ENCODE peak calls at places on chromosomes 12 and 14, in eight cellular contexts. One of them, this sample, is unnamed.

GRCh38 chr12:40921563-40922163 is 229.4 kb downstream of the CNTN1 start:
- DNase-seq in sciatic nerve: no peak
- DNase-seq in cardiac fibroblast: peak; percentile 26
- DNase-seq in stimulated activated CD4-positive, alpha-beta T cell treated with anti-CD3 and anti-CD28 coated beads, Interleukin-1b, Interleukin-23, amount 100 ng/mL, for 24 hours: no peak
- DNase-seq in natural killer cell: no peak
- DNase-seq in GM19239: no peak
- DNase-seq in AG04450: no peak
- DNase-seq in colonic mucosa: no peak
- DNase-seq in this sample: no peak

GRCh38 chr12:70121562-70121961 is 121.7 kb upstream of the CNOT2 start:
- DNase-seq in GM19239: no peak
- DNase-seq in stimulated activated CD4-positive, alpha-beta T cell treated with anti-CD3 and anti-CD28 coated beads, Interleukin-1b, Interleukin-23, amount 100 ng/mL, for 24 hours: no peak
- DNase-seq in natural killer cell: no peak
- DNase-seq in cardiac fibroblast: no peak
- DNase-seq in AG04450: no peak
- DNase-seq in sciatic nerve: no peak
- DNase-seq in colonic mucosa: no peak
- DNase-seq in this sample: no peak

GRCh38 chr12:77299910-77300772 is 234.8 kb upstream of the E2F7 start:
- DNase-seq in stimulated activated CD4-positive, alpha-beta T cell treated with anti-CD3 and anti-CD28 coated beads, Interleukin-1b, Interleukin-23, amount 100 ng/mL, for 24 hours: no peak
- DNase-seq in cardiac fibroblast: peak; percentile 54
- DNase-seq in sciatic nerve: no peak
- DNase-seq in natural killer cell: no peak
- DNase-seq in GM19239: no peak
- DNase-seq in colonic mucosa: no peak
- DNase-seq in AG04450: no peak
- DNase-seq in this sample: no peak

GRCh38 chr12:103839103-103839502 is 1.9 kb downstream of the NT5DC3 start:
- DNase-seq in stimulated activated CD4-positive, alpha-beta T cell treated with anti-CD3 and anti-CD28 coated beads, Interleukin-1b, Interleukin-23, amount 100 ng/mL, for 24 hours: no peak
- DNase-seq in colonic mucosa: no peak
- DNase-seq in AG04450: no peak
- DNase-seq in cardiac fibroblast: peak; percentile 26
- DNase-seq in GM19239: no peak
- DNase-seq in natural killer cell: no peak
- DNase-seq in sciatic nerve: no peak
- DNase-seq in this sample: no peak

GRCh38 chr14:31705731-31706130 is 144.5 kb downstream of the NUBPL start:
- DNase-seq in AG04450: no peak
- DNase-seq in natural killer cell: no peak
- DNase-seq in GM19239: no peak
- DNase-seq in sciatic nerve: no peak
- DNase-seq in cardiac fibroblast: no peak
- DNase-seq in stimulated activated CD4-positive, alpha-beta T cell treated with anti-CD3 and anti-CD28 coated beads, Interleukin-1b, Interleukin-23, amount 100 ng/mL, for 24 hours: no peak
- DNase-seq in colonic mucosa: no peak
- DNase-seq in this sample: no peak

GRCh38 chr14:29111554-29111953 is 345.0 kb downstream of the FOXG1 start:
- DNase-seq in cardiac fibroblast: no peak
- DNase-seq in sciatic nerve: no peak
- DNase-seq in colonic mucosa: no peak
- DNase-seq in GM19239: no peak
- DNase-seq in AG04450: no peak
- DNase-seq in stimulated activated CD4-positive, alpha-beta T cell treated with anti-CD3 and anti-CD28 coated beads, Interleukin-1b, Interleukin-23, amount 100 ng/mL, for 24 hours: no peak
- DNase-seq in natural killer cell: no peak
- DNase-seq in this sample: no peak

GRCh38 chr14:50447491-50447890 is 50.8 kb upstream of the CDKL1 start:
- DNase-seq in colonic mucosa: no peak
- DNase-seq in GM19239: no peak
- DNase-seq in stimulated activated CD4-positive, alpha-beta T cell treated with anti-CD3 and anti-CD28 coated beads, Interleukin-1b, Interleukin-23, amount 100 ng/mL, for 24 hours: no peak
- DNase-seq in AG04450: no peak
- DNase-seq in cardiac fibroblast: peak; percentile 16
- DNase-seq in natural killer cell: no peak
- DNase-seq in sciatic nerve: no peak
- DNase-seq in this sample: no peak

GRCh38 chr12:27177716-27178115 is 66.4 kb upstream of the STK38L start:
- DNase-seq in AG04450: no peak
- DNase-seq in cardiac fibroblast: peak; percentile 46
- DNase-seq in sciatic nerve: no peak
- DNase-seq in natural killer cell: no peak
- DNase-seq in stimulated activated CD4-positive, alpha-beta T cell treated with anti-CD3 and anti-CD28 coated beads, Interleukin-1b, Interleukin-23, amount 100 ng/mL, for 24 hours: no peak
- DNase-seq in colonic mucosa: no peak
- DNase-seq in GM19239: no peak
- DNase-seq in this sample: no peak

GRCh38 chr12:46918631-46919030 is 92.8 kb upstream of the SLC38A4 start:
- DNase-seq in stimulated activated CD4-positive, alpha-beta T cell treated with anti-CD3 and anti-CD28 coated beads, Interleukin-1b, Interleukin-23, amount 100 ng/mL, for 24 hours: no peak
- DNase-seq in colonic mucosa: no peak
- DNase-seq in AG04450: no peak
- DNase-seq in cardiac fibroblast: no peak
- DNase-seq in sciatic nerve: no peak
- DNase-seq in natural killer cell: no peak
- DNase-seq in GM19239: no peak
- DNase-seq in this sample: no peak

GRCh38 chr14:68672609-68673285 is 120.1 kb downstream of the ZFP36L1 start:
- DNase-seq in colonic mucosa: no peak
- DNase-seq in stimulated activated CD4-positive, alpha-beta T cell treated with anti-CD3 and anti-CD28 coated beads, Interleukin-1b, Interleukin-23, amount 100 ng/mL, for 24 hours: no peak
- DNase-seq in GM19239: no peak
- DNase-seq in natural killer cell: no peak
- DNase-seq in AG04450: no peak
- DNase-seq in sciatic nerve: no peak
- DNase-seq in cardiac fibroblast: no peak
- DNase-seq in this sample: no peak

GRCh38 chr12:128267651-128268347 is 829 bp downstream of the TMEM132C start:
- DNase-seq in GM19239: no peak
- DNase-seq in sciatic nerve: no peak
- DNase-seq in AG04450: no peak
- DNase-seq in cardiac fibroblast: no peak
- DNase-seq in colonic mucosa: no peak
- DNase-seq in natural killer cell: no peak
- DNase-seq in stimulated activated CD4-positive, alpha-beta T cell treated with anti-CD3 and anti-CD28 coated beads, Interleukin-1b, Interleukin-23, amount 100 ng/mL, for 24 hours: no peak
- DNase-seq in this sample: no peak

GRCh38 chr14:90355540-90356518 is 24.1 kb upstream of the NRDE2 start:
- DNase-seq in natural killer cell: no peak
- DNase-seq in AG04450: no peak
- DNase-seq in colonic mucosa: no peak
- DNase-seq in cardiac fibroblast: no peak
- DNase-seq in sciatic nerve: no peak
- DNase-seq in stimulated activated CD4-positive, alpha-beta T cell treated with anti-CD3 and anti-CD28 coated beads, Interleukin-1b, Interleukin-23, amount 100 ng/mL, for 24 hours: no peak
- DNase-seq in GM19239: no peak
- DNase-seq in this sample: no peak

GRCh38 chr12:66776974-66777373 is 98.1 kb upstream of the GRIP1 start:
- DNase-seq in colonic mucosa: no peak
- DNase-seq in sciatic nerve: no peak
- DNase-seq in cardiac fibroblast: no peak
- DNase-seq in natural killer cell: peak; percentile 51
- DNase-seq in GM19239: no peak
- DNase-seq in stimulated activated CD4-positive, alpha-beta T cell treated with anti-CD3 and anti-CD28 coated beads, Interleukin-1b, Interleukin-23, amount 100 ng/mL, for 24 hours: peak; percentile 4
- DNase-seq in AG04450: no peak
- DNase-seq in this sample: peak; percentile 36

GRCh38 chr12:49261726-49262125 is 3.2 kb upstream of the TUBA1C start:
- DNase-seq in stimulated activated CD4-positive, alpha-beta T cell treated with anti-CD3 and anti-CD28 coated beads, Interleukin-1b, Interleukin-23, amount 100 ng/mL, for 24 hours: no peak
- DNase-seq in AG04450: no peak
- DNase-seq in GM19239: no peak
- DNase-seq in sciatic nerve: no peak
- DNase-seq in cardiac fibroblast: no peak
- DNase-seq in colonic mucosa: no peak
- DNase-seq in natural killer cell: no peak
- DNase-seq in this sample: no peak

GRCh38 chr12:46477541-46477940 is 105.0 kb upstream of the SLC38A2 start:
- DNase-seq in AG04450: no peak
- DNase-seq in stimulated activated CD4-positive, alpha-beta T cell treated with anti-CD3 and anti-CD28 coated beads, Interleukin-1b, Interleukin-23, amount 100 ng/mL, for 24 hours: no peak
- DNase-seq in natural killer cell: no peak
- DNase-seq in sciatic nerve: no peak
- DNase-seq in cardiac fibroblast: no peak
- DNase-seq in GM19239: no peak
- DNase-seq in colonic mucosa: no peak
- DNase-seq in this sample: no peak

GRCh38 chr14:74979442-74980397 is 23.0 kb upstream of the EIF2B2 start:
- DNase-seq in GM19239: no peak
- DNase-seq in sciatic nerve: no peak
- DNase-seq in AG04450: no peak
- DNase-seq in colonic mucosa: no peak
- DNase-seq in natural killer cell: no peak
- DNase-seq in cardiac fibroblast: peak; percentile 73
- DNase-seq in stimulated activated CD4-positive, alpha-beta T cell treated with anti-CD3 and anti-CD28 coated beads, Interleukin-1b, Interleukin-23, amount 100 ng/mL, for 24 hours: no peak
- DNase-seq in this sample: no peak

GRCh38 chr14:37985826-37986470 is 221.8 kb upstream of the SSTR1 start:
- DNase-seq in GM19239: no peak
- DNase-seq in colonic mucosa: peak; percentile 46
- DNase-seq in stimulated activated CD4-positive, alpha-beta T cell treated with anti-CD3 and anti-CD28 coated beads, Interleukin-1b, Interleukin-23, amount 100 ng/mL, for 24 hours: peak; percentile 21
- DNase-seq in AG04450: peak; percentile 11
- DNase-seq in natural killer cell: peak; percentile 30
- DNase-seq in cardiac fibroblast: peak; percentile 63
- DNase-seq in sciatic nerve: no peak
- DNase-seq in this sample: no peak

GRCh38 chr12:85805654-85806053 is 30.6 kb downstream of the RASSF9 start:
- DNase-seq in AG04450: no peak
- DNase-seq in cardiac fibroblast: peak; percentile 50
- DNase-seq in colonic mucosa: no peak
- DNase-seq in GM19239: no peak
- DNase-seq in natural killer cell: no peak
- DNase-seq in stimulated activated CD4-positive, alpha-beta T cell treated with anti-CD3 and anti-CD28 coated beads, Interleukin-1b, Interleukin-23, amount 100 ng/mL, for 24 hours: no peak
- DNase-seq in sciatic nerve: no peak
- DNase-seq in this sample: no peak

GRCh38 chr12:71011261-71011660 is 90.7 kb upstream of the PTPRR start:
- DNase-seq in AG04450: no peak
- DNase-seq in GM19239: no peak
- DNase-seq in colonic mucosa: no peak
- DNase-seq in cardiac fibroblast: peak; percentile 62
- DNase-seq in natural killer cell: no peak
- DNase-seq in sciatic nerve: no peak
- DNase-seq in stimulated activated CD4-positive, alpha-beta T cell treated with anti-CD3 and anti-CD28 coated beads, Interleukin-1b, Interleukin-23, amount 100 ng/mL, for 24 hours: no peak
- DNase-seq in this sample: no peak

GRCh38 chr12:122452701-122453285 is 30.3 kb upstream of the CLIP1 start:
- DNase-seq in cardiac fibroblast: no peak
- DNase-seq in AG04450: no peak
- DNase-seq in sciatic nerve: no peak
- DNase-seq in stimulated activated CD4-positive, alpha-beta T cell treated with anti-CD3 and anti-CD28 coated beads, Interleukin-1b, Interleukin-23, amount 100 ng/mL, for 24 hours: no peak
- DNase-seq in natural killer cell: no peak
- DNase-seq in GM19239: no peak
- DNase-seq in colonic mucosa: no peak
- DNase-seq in this sample: no peak

GRCh38 chr14:31090872-31091764 is 64.9 kb upstream of the STRN3 start:
- DNase-seq in stimulated activated CD4-positive, alpha-beta T cell treated with anti-CD3 and anti-CD28 coated beads, Interleukin-1b, Interleukin-23, amount 100 ng/mL, for 24 hours: no peak
- DNase-seq in cardiac fibroblast: peak; percentile 93
- DNase-seq in GM19239: no peak
- DNase-seq in AG04450: peak; percentile 77
- DNase-seq in colonic mucosa: peak; percentile 52
- DNase-seq in natural killer cell: no peak
- DNase-seq in sciatic nerve: no peak
- DNase-seq in this sample: no peak

GRCh38 chr14:56482306-56482705 is 97.3 kb upstream of the TMEM260 start:
- DNase-seq in cardiac fibroblast: peak; percentile 41
- DNase-seq in stimulated activated CD4-positive, alpha-beta T cell treated with anti-CD3 and anti-CD28 coated beads, Interleukin-1b, Interleukin-23, amount 100 ng/mL, for 24 hours: no peak
- DNase-seq in sciatic nerve: no peak
- DNase-seq in colonic mucosa: no peak
- DNase-seq in AG04450: no peak
- DNase-seq in GM19239: no peak
- DNase-seq in natural killer cell: no peak
- DNase-seq in this sample: no peak

GRCh38 chr14:80930095-80930494 is 11.4 kb downstream of the CEP128 start:
- DNase-seq in colonic mucosa: no peak
- DNase-seq in natural killer cell: no peak
- DNase-seq in sciatic nerve: no peak
- DNase-seq in AG04450: no peak
- DNase-seq in stimulated activated CD4-positive, alpha-beta T cell treated with anti-CD3 and anti-CD28 coated beads, Interleukin-1b, Interleukin-23, amount 100 ng/mL, for 24 hours: no peak
- DNase-seq in cardiac fibroblast: no peak
- DNase-seq in GM19239: no peak
- DNase-seq in this sample: no peak

GRCh38 chr12:19130224-19131019 is 889 bp downstream of the PLEKHA5 start:
- DNase-seq in natural killer cell: no peak
- DNase-seq in AG04450: no peak
- DNase-seq in stimulated activated CD4-positive, alpha-beta T cell treated with anti-CD3 and anti-CD28 coated beads, Interleukin-1b, Interleukin-23, amount 100 ng/mL, for 24 hours: no peak
- DNase-seq in colonic mucosa: peak; percentile 58
- DNase-seq in sciatic nerve: peak; percentile 67
- DNase-seq in cardiac fibroblast: peak; percentile 19
- DNase-seq in GM19239: peak; percentile 6
- DNase-seq in this sample: no peak

GRCh38 chr14:35347323-35348043 is 55.3 kb downstream of the PSMA6 start:
- DNase-seq in stimulated activated CD4-positive, alpha-beta T cell treated with anti-CD3 and anti-CD28 coated beads, Interleukin-1b, Interleukin-23, amount 100 ng/mL, for 24 hours: no peak
- DNase-seq in colonic mucosa: peak; percentile 60
- DNase-seq in GM19239: no peak
- DNase-seq in natural killer cell: no peak
- DNase-seq in sciatic nerve: no peak
- DNase-seq in AG04450: no peak
- DNase-seq in cardiac fibroblast: no peak
- DNase-seq in this sample: no peak

GRCh38 chr14:68458840-68459469 is 333.9 kb downstream of the ZFP36L1 start:
- DNase-seq in natural killer cell: no peak
- DNase-seq in colonic mucosa: peak; percentile 64
- DNase-seq in stimulated activated CD4-positive, alpha-beta T cell treated with anti-CD3 and anti-CD28 coated beads, Interleukin-1b, Interleukin-23, amount 100 ng/mL, for 24 hours: no peak
- DNase-seq in GM19239: no peak
- DNase-seq in sciatic nerve: peak; percentile 80
- DNase-seq in cardiac fibroblast: peak; percentile 54
- DNase-seq in AG04450: no peak
- DNase-seq in this sample: no peak

GRCh38 chr14:59200214-59200613 is 11.7 kb downstream of the DAAM1 start:
- DNase-seq in colonic mucosa: no peak
- DNase-seq in GM19239: no peak
- DNase-seq in stimulated activated CD4-positive, alpha-beta T cell treated with anti-CD3 and anti-CD28 coated beads, Interleukin-1b, Interleukin-23, amount 100 ng/mL, for 24 hours: no peak
- DNase-seq in cardiac fibroblast: no peak
- DNase-seq in natural killer cell: no peak
- DNase-seq in sciatic nerve: no peak
- DNase-seq in AG04450: no peak
- DNase-seq in this sample: no peak

GRCh38 chr12:102685841-102686240 is 205.5 kb upstream of the IGF1 start:
- DNase-seq in sciatic nerve: no peak
- DNase-seq in natural killer cell: no peak
- DNase-seq in cardiac fibroblast: no peak
- DNase-seq in stimulated activated CD4-positive, alpha-beta T cell treated with anti-CD3 and anti-CD28 coated beads, Interleukin-1b, Interleukin-23, amount 100 ng/mL, for 24 hours: no peak
- DNase-seq in GM19239: no peak
- DNase-seq in colonic mucosa: no peak
- DNase-seq in AG04450: no peak
- DNase-seq in this sample: no peak

GRCh38 chr12:47053991-47054390 is 25.4 kb upstream of the PCED1B start:
- DNase-seq in stimulated activated CD4-positive, alpha-beta T cell treated with anti-CD3 and anti-CD28 coated beads, Interleukin-1b, Interleukin-23, amount 100 ng/mL, for 24 hours: no peak
- DNase-seq in cardiac fibroblast: no peak
- DNase-seq in GM19239: no peak
- DNase-seq in AG04450: no peak
- DNase-seq in colonic mucosa: no peak
- DNase-seq in sciatic nerve: no peak
- DNase-seq in natural killer cell: no peak
- DNase-seq in this sample: no peak

GRCh38 chr14:26190644-26191043 is 407.2 kb downstream of the NOVA1 start:
- DNase-seq in GM19239: no peak
- DNase-seq in colonic mucosa: no peak
- DNase-seq in cardiac fibroblast: peak; percentile 20
- DNase-seq in stimulated activated CD4-positive, alpha-beta T cell treated with anti-CD3 and anti-CD28 coated beads, Interleukin-1b, Interleukin-23, amount 100 ng/mL, for 24 hours: no peak
- DNase-seq in sciatic nerve: no peak
- DNase-seq in natural killer cell: no peak
- DNase-seq in AG04450: no peak
- DNase-seq in this sample: no peak

GRCh38 chr12:116707751-116708150 is 30.1 kb downstream of the SPRING1 start:
- DNase-seq in natural killer cell: no peak
- DNase-seq in AG04450: no peak
- DNase-seq in GM19239: no peak
- DNase-seq in stimulated activated CD4-positive, alpha-beta T cell treated with anti-CD3 and anti-CD28 coated beads, Interleukin-1b, Interleukin-23, amount 100 ng/mL, for 24 hours: no peak
- DNase-seq in cardiac fibroblast: no peak
- DNase-seq in colonic mucosa: no peak
- DNase-seq in sciatic nerve: no peak
- DNase-seq in this sample: no peak

GRCh38 chr14:22602853-22603252 is 4.8 kb downstream of the ABHD4 start:
- DNase-seq in stimulated activated CD4-positive, alpha-beta T cell treated with anti-CD3 and anti-CD28 coated beads, Interleukin-1b, Interleukin-23, amount 100 ng/mL, for 24 hours: no peak
- DNase-seq in colonic mucosa: no peak
- DNase-seq in cardiac fibroblast: no peak
- DNase-seq in GM19239: no peak
- DNase-seq in AG04450: no peak
- DNase-seq in natural killer cell: no peak
- DNase-seq in sciatic nerve: no peak
- DNase-seq in this sample: no peak